ENCODE peak calls at places on chromosomes 11 and 22, in five cellular contexts. One of them, this sample, is unnamed.

GRCh38 chr11:33280402-33280801 is 23.2 kb downstream of the HIPK3 start:
- DNase-seq in activated naive CD4-positive, alpha-beta T cell: no peak
- DNase-seq in cardiac fibroblast: no peak
- DNase-seq in heart right ventricle: no peak
- DNase-seq in iPS-NIHi11: no peak
- DNase-seq in this sample: no peak

GRCh38 chr11:22785251-22785650 is 44.4 kb downstream of the SVIP start:
- DNase-seq in activated naive CD4-positive, alpha-beta T cell: no peak
- DNase-seq in iPS-NIHi11: no peak
- DNase-seq in cardiac fibroblast: peak
- DNase-seq in heart right ventricle: no peak
- DNase-seq in this sample: no peak

GRCh38 chr11:86214710-86215109 is 29.8 kb upstream of the EED start:
- DNase-seq in activated naive CD4-positive, alpha-beta T cell: no peak
- DNase-seq in heart right ventricle: no peak
- DNase-seq in cardiac fibroblast: peak
- DNase-seq in iPS-NIHi11: no peak
- DNase-seq in this sample: no peak

GRCh38 chr11:64688534-64688982 is 34.4 kb downstream of the NRXN2 start:
- DNase-seq in cardiac fibroblast: peak
- DNase-seq in iPS-NIHi11: peak
- DNase-seq in heart right ventricle: peak
- DNase-seq in activated naive CD4-positive, alpha-beta T cell: peak
- DNase-seq in this sample: peak

GRCh38 chr11:66956689-66957290 is 1.4 kb downstream of the PC start:
- DNase-seq in cardiac fibroblast: peak
- DNase-seq in heart right ventricle: no peak
- DNase-seq in activated naive CD4-positive, alpha-beta T cell: no peak
- DNase-seq in iPS-NIHi11: no peak
- DNase-seq in this sample: no peak

GRCh38 chr11:116882386-116882785 is 45.0 kb upstream of the APOA1 start:
- DNase-seq in activated naive CD4-positive, alpha-beta T cell: no peak
- DNase-seq in heart right ventricle: no peak
- DNase-seq in cardiac fibroblast: peak
- DNase-seq in iPS-NIHi11: no peak
- DNase-seq in this sample: peak

GRCh38 chr11:106424111-106424510 is 346.6 kb downstream of the AASDHPPT start:
- DNase-seq in cardiac fibroblast: peak
- DNase-seq in iPS-NIHi11: no peak
- DNase-seq in heart right ventricle: no peak
- DNase-seq in activated naive CD4-positive, alpha-beta T cell: no peak
- DNase-seq in this sample: peak

GRCh38 chr11:17978553-17979287 is 34.1 kb downstream of the SERGEF start:
- DNase-seq in iPS-NIHi11: peak
- DNase-seq in activated naive CD4-positive, alpha-beta T cell: no peak
- DNase-seq in cardiac fibroblast: peak
- DNase-seq in heart right ventricle: peak
- DNase-seq in this sample: no peak

GRCh38 chr22:37781434-37782059 is 26.2 kb upstream of the GCAT start:
- DNase-seq in cardiac fibroblast: no peak
- DNase-seq in heart right ventricle: no peak
- DNase-seq in iPS-NIHi11: peak
- DNase-seq in activated naive CD4-positive, alpha-beta T cell: no peak
- DNase-seq in this sample: no peak

GRCh38 chr11:73414977-73415492 is 38.8 kb downstream of the RELT start:
- DNase-seq in iPS-NIHi11: no peak
- DNase-seq in heart right ventricle: no peak
- DNase-seq in cardiac fibroblast: peak
- DNase-seq in activated naive CD4-positive, alpha-beta T cell: no peak
- DNase-seq in this sample: peak

GRCh38 chr11:9015677-9016076 is 11.9 kb upstream of the NRIP3 start:
- DNase-seq in cardiac fibroblast: peak
- DNase-seq in iPS-NIHi11: peak
- DNase-seq in activated naive CD4-positive, alpha-beta T cell: peak
- DNase-seq in heart right ventricle: peak
- DNase-seq in this sample: peak

GRCh38 chr11:65637794-65638317 is at the start of gene SIPA1:
- DNase-seq in heart right ventricle: peak
- DNase-seq in iPS-NIHi11: peak
- DNase-seq in activated naive CD4-positive, alpha-beta T cell: peak
- DNase-seq in cardiac fibroblast: peak
- DNase-seq in this sample: peak

GRCh38 chr11:27403195-27403594 is 40.2 kb upstream of the CCDC34 start:
- DNase-seq in iPS-NIHi11: no peak
- DNase-seq in cardiac fibroblast: no peak
- DNase-seq in heart right ventricle: no peak
- DNase-seq in activated naive CD4-positive, alpha-beta T cell: no peak
- DNase-seq in this sample: no peak

This sample was measured in foreskin melanocyte.